ENCODE peak calls at places on chromosome 7, in ten cellular contexts. One of them, this sample, is unnamed. For H3K4me1, the result is how much of the 10 kb centered on the place peaks cover.

GRCh38 chr7:84484502-84485079 is 290.0 kb upstream of the SEMA3A start:
- DNase-seq in endothelial cell of umbilical vein: no peak
- DNase-seq in H9: no peak
- DNase-seq in iPS DF 6.9: no peak
- DNase-seq in PC-3: peak
- DNase-seq in psoas muscle: no peak
- DNase-seq in GM12878: no peak
- DNase-seq in lower lobe of right lung: no peak
- DNase-seq in MM.1S: no peak
- DNase-seq in aorta: no peak
- DNase-seq in this sample: no peak

GRCh38 chr7:151251328-151251925 is 2.9 kb upstream of the SMARCD3 start:
- DNase-seq in PC-3: no peak
- DNase-seq in lower lobe of right lung: peak
- DNase-seq in GM12878: no peak
- DNase-seq in H9: no peak
- DNase-seq in endothelial cell of umbilical vein: peak
- DNase-seq in aorta: peak
- DNase-seq in psoas muscle: no peak
- DNase-seq in iPS DF 6.9: no peak
- DNase-seq in MM.1S: no peak
- DNase-seq in this sample: peak

GRCh38 chr7:55977831-55978230 is 13.4 kb downstream of the NIPSNAP2 start:
- DNase-seq in iPS DF 6.9: no peak
- DNase-seq in lower lobe of right lung: no peak
- DNase-seq in MM.1S: no peak
- DNase-seq in GM12878: no peak
- DNase-seq in psoas muscle: no peak
- DNase-seq in aorta: no peak
- DNase-seq in PC-3: peak
- DNase-seq in H9: no peak
- DNase-seq in endothelial cell of umbilical vein: peak
- DNase-seq in this sample: no peak

GRCh38 chr7:137454169-137455166 is 110.9 kb upstream of the PTN start:
- DNase-seq in aorta: no peak
- DNase-seq in endothelial cell of umbilical vein: peak
- DNase-seq in lower lobe of right lung: no peak
- DNase-seq in MM.1S: peak
- DNase-seq in PC-3: peak
- DNase-seq in GM12878: no peak
- DNase-seq in psoas muscle: peak
- DNase-seq in iPS DF 6.9: no peak
- DNase-seq in H9: no peak
- DNase-seq in this sample: peak

GRCh38 chr7:4919969-4920766 is 36.7 kb upstream of the RADIL start:
- DNase-seq in lower lobe of right lung: no peak
- DNase-seq in H9: no peak
- DNase-seq in MM.1S: no peak
- DNase-seq in endothelial cell of umbilical vein: no peak
- DNase-seq in PC-3: no peak
- DNase-seq in GM12878: no peak
- DNase-seq in aorta: no peak
- DNase-seq in iPS DF 6.9: no peak
- DNase-seq in psoas muscle: no peak
- DNase-seq in this sample: no peak

GRCh38 chr7:130897515-130898419 is 163.8 kb upstream of the KLF14 start:
- DNase-seq in MM.1S: no peak
- DNase-seq in aorta: no peak
- DNase-seq in iPS DF 6.9: no peak
- DNase-seq in psoas muscle: no peak
- DNase-seq in H9: no peak
- DNase-seq in endothelial cell of umbilical vein: no peak
- DNase-seq in GM12878: peak
- DNase-seq in lower lobe of right lung: no peak
- DNase-seq in PC-3: peak
- DNase-seq in this sample: no peak

GRCh38 chr7:39651262-39651661 is 27.9 kb downstream of the RALA start:
- DNase-seq in PC-3: no peak
- DNase-seq in lower lobe of right lung: no peak
- DNase-seq in aorta: no peak
- DNase-seq in MM.1S: no peak
- DNase-seq in H9: no peak
- DNase-seq in GM12878: no peak
- DNase-seq in psoas muscle: no peak
- DNase-seq in endothelial cell of umbilical vein: no peak
- DNase-seq in iPS DF 6.9: no peak
- DNase-seq in this sample: no peak

GRCh38 chr7:1567893-1568292 is 1.9 kb downstream of the PSMG3 start:
- DNase-seq in endothelial cell of umbilical vein: no peak
- DNase-seq in MM.1S: no peak
- DNase-seq in PC-3: peak
- DNase-seq in iPS DF 6.9: no peak
- DNase-seq in GM12878: no peak
- DNase-seq in lower lobe of right lung: no peak
- DNase-seq in psoas muscle: no peak
- DNase-seq in aorta: no peak
- DNase-seq in H9: no peak
- DNase-seq in this sample: no peak

GRCh38 chr7:57385668-57386067 is 64.3 kb upstream of the ZNF716 start:
- DNase-seq in psoas muscle: no peak
- DNase-seq in PC-3: no peak
- DNase-seq in lower lobe of right lung: no peak
- DNase-seq in H9: no peak
- DNase-seq in aorta: no peak
- DNase-seq in endothelial cell of umbilical vein: no peak
- DNase-seq in iPS DF 6.9: no peak
- DNase-seq in GM12878: no peak
- DNase-seq in MM.1S: no peak
- DNase-seq in this sample: no peak

GRCh38 chr7:114988035-114988434 is 66.1 kb downstream of the MDFIC start:
- DNase-seq in iPS DF 6.9: no peak
- DNase-seq in PC-3: no peak
- DNase-seq in H9: no peak
- DNase-seq in GM12878: no peak
- DNase-seq in endothelial cell of umbilical vein: no peak
- DNase-seq in aorta: no peak
- DNase-seq in lower lobe of right lung: no peak
- DNase-seq in MM.1S: no peak
- DNase-seq in psoas muscle: no peak
- DNase-seq in this sample: no peak
- H3K27ac ChIP-seq in iPS DF 6.9: no peak
- H3K27ac ChIP-seq in PC-3: peak
- H3K27ac ChIP-seq in H9: no peak
- H3K27ac ChIP-seq in GM12878: no peak
- H3K27ac ChIP-seq in endothelial cell of umbilical vein: no peak
- H3K27ac ChIP-seq in aorta: no peak
- H3K27ac ChIP-seq in lower lobe of right lung: peak
- H3K27ac ChIP-seq in MM.1S: no peak
- H3K27ac ChIP-seq in psoas muscle: no peak
- H3K27ac ChIP-seq in this sample: no peak

GRCh38 chr7:128833148-128833938 is 3.1 kb downstream of the FLNC start:
- DNase-seq in MM.1S: no peak
- DNase-seq in aorta: peak
- DNase-seq in PC-3: peak
- DNase-seq in H9: peak
- DNase-seq in lower lobe of right lung: no peak
- DNase-seq in endothelial cell of umbilical vein: peak
- DNase-seq in iPS DF 6.9: no peak
- DNase-seq in GM12878: no peak
- DNase-seq in psoas muscle: peak
- DNase-seq in this sample: peak
- H3K4me1 ChIP-seq in MM.1S: under half
- H3K4me1 ChIP-seq in aorta: under half
- H3K4me1 ChIP-seq in PC-3: under half
- H3K4me1 ChIP-seq in H9: under half
- H3K4me1 ChIP-seq in lower lobe of right lung: under half
- H3K4me1 ChIP-seq in endothelial cell of umbilical vein: under half
- H3K4me1 ChIP-seq in iPS DF 6.9: under half
- H3K4me1 ChIP-seq in GM12878: under half
- H3K4me1 ChIP-seq in psoas muscle: half or more
- H3K4me1 ChIP-seq in this sample: under half

GRCh38 chr7:80230327-80230726 is 95.7 kb downstream of the GNAI1 start:
- DNase-seq in psoas muscle: no peak
- DNase-seq in lower lobe of right lung: no peak
- DNase-seq in endothelial cell of umbilical vein: no peak
- DNase-seq in GM12878: no peak
- DNase-seq in H9: no peak
- DNase-seq in aorta: no peak
- DNase-seq in MM.1S: no peak
- DNase-seq in iPS DF 6.9: peak
- DNase-seq in PC-3: peak
- DNase-seq in this sample: no peak
- H3K27ac ChIP-seq in psoas muscle: no peak
- H3K27ac ChIP-seq in lower lobe of right lung: no peak
- H3K27ac ChIP-seq in endothelial cell of umbilical vein: no peak
- H3K27ac ChIP-seq in GM12878: no peak
- H3K27ac ChIP-seq in H9: peak
- H3K27ac ChIP-seq in aorta: no peak
- H3K27ac ChIP-seq in MM.1S: no peak
- H3K27ac ChIP-seq in iPS DF 6.9: no peak
- H3K27ac ChIP-seq in PC-3: no peak
- H3K27ac ChIP-seq in this sample: no peak

GRCh38 chr7:75955293-75955938 is 39.0 kb downstream of the TMEM120A start:
- DNase-seq in H9: no peak
- DNase-seq in aorta: no peak
- DNase-seq in iPS DF 6.9: no peak
- DNase-seq in lower lobe of right lung: no peak
- DNase-seq in psoas muscle: no peak
- DNase-seq in MM.1S: no peak
- DNase-seq in endothelial cell of umbilical vein: no peak
- DNase-seq in GM12878: no peak
- DNase-seq in PC-3: no peak
- DNase-seq in this sample: no peak

GRCh38 chr7:75957021-75957736 is 37.2 kb downstream of the TMEM120A start:
- DNase-seq in H9: peak
- DNase-seq in PC-3: no peak
- DNase-seq in MM.1S: no peak
- DNase-seq in endothelial cell of umbilical vein: no peak
- DNase-seq in iPS DF 6.9: peak
- DNase-seq in lower lobe of right lung: peak
- DNase-seq in aorta: no peak
- DNase-seq in GM12878: no peak
- DNase-seq in psoas muscle: no peak
- DNase-seq in this sample: no peak

GRCh38 chr7:75951506-75951905 is 36.6 kb downstream of the POR start:
- DNase-seq in psoas muscle: peak
- DNase-seq in lower lobe of right lung: peak
- DNase-seq in PC-3: peak
- DNase-seq in H9: no peak
- DNase-seq in MM.1S: no peak
- DNase-seq in iPS DF 6.9: no peak
- DNase-seq in aorta: no peak
- DNase-seq in endothelial cell of umbilical vein: no peak
- DNase-seq in GM12878: no peak
- DNase-seq in this sample: no peak

GRCh38 chr7:75953431-75953830 is 38.5 kb downstream of the POR start:
- DNase-seq in lower lobe of right lung: no peak
- DNase-seq in iPS DF 6.9: no peak
- DNase-seq in psoas muscle: no peak
- DNase-seq in GM12878: no peak
- DNase-seq in MM.1S: no peak
- DNase-seq in aorta: no peak
- DNase-seq in PC-3: no peak
- DNase-seq in H9: no peak
- DNase-seq in endothelial cell of umbilical vein: no peak
- DNase-seq in this sample: no peak

DNA sequence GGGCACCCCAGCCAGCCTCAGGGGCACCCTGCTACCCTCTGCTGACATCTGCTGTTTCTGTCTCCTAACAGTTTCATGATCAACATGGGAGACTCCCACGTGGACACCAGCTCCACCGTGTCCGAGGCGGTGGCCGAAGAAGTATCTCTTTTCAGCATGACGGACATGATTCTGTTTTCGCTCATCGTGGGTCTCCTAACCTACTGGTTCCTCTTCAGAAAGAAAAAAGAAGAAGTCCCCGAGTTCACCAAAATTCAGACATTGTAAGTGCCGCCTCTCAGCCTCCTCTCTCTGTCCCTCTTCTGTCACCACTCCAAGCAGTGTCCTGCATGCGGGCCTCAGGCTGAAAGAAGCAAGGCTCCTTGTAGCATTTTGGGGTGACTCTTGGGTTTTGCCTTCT is 39.0 kb downstream of the POR start:
- DNase-seq in iPS DF 6.9: no peak
- DNase-seq in lower lobe of right lung: no peak
- DNase-seq in PC-3: no peak
- DNase-seq in GM12878: no peak
- DNase-seq in MM.1S: no peak
- DNase-seq in psoas muscle: no peak
- DNase-seq in endothelial cell of umbilical vein: no peak
- DNase-seq in H9: no peak
- DNase-seq in aorta: no peak
- DNase-seq in this sample: no peak
- H3K4me1 ChIP-seq in iPS DF 6.9: under half
- H3K4me1 ChIP-seq in lower lobe of right lung: under half
- H3K4me1 ChIP-seq in PC-3: under half
- H3K4me1 ChIP-seq in GM12878: under half
- H3K4me1 ChIP-seq in MM.1S: under half
- H3K4me1 ChIP-seq in psoas muscle: under half
- H3K4me1 ChIP-seq in endothelial cell of umbilical vein: under half
- H3K4me1 ChIP-seq in H9: under half
- H3K4me1 ChIP-seq in aorta: under half
- H3K4me1 ChIP-seq in this sample: under half

DNA sequence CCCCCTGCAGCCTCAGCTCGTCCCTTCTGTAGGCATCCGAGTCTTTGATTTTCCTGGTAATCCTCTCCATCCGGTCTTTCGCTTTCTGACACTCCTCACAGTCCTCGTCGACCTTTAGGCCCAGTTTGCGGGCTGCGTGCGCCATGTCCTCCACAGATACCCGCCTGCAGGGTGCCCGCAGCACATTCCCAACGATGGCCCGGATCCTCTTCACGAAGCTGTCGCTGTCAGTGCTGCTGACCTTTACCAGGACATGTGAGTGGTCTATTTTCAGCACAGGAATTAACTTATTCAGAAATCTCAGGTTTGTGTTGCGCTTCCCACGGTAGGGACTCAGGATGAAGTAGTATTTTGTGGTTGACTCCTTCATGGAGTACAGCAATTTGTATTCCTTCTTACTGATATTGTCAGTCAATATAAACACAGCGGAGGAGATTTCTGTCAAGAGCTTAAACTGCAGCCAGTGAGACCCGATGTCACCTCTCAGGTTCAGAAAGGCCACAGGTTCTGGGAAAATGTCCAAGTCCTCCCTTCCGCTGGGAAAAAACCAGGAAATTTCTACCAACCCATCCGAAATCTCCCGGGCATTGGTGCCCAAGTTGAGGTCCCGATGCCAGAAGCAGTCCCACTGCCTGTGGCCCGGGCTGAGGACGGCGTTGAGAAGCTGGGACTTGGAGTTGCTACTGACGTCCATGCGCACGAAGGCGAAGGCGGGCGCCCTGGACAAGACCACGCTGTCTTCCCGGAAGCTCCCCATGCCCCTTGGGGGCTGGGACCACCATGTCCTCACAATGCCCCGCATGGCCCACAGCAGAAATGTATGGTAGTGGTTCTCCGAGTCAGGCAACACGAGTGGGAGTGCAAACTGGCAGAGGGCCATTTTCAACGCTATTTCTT is 8.9 kb upstream of the MRPS24 start:
- DNase-seq in psoas muscle: no peak
- DNase-seq in GM12878: no peak
- DNase-seq in MM.1S: no peak
- DNase-seq in H9: no peak
- DNase-seq in iPS DF 6.9: no peak
- DNase-seq in endothelial cell of umbilical vein: no peak
- DNase-seq in lower lobe of right lung: no peak
- DNase-seq in PC-3: no peak
- DNase-seq in aorta: no peak
- DNase-seq in this sample: no peak
- H3K27ac ChIP-seq in psoas muscle: peak
- H3K27ac ChIP-seq in GM12878: no peak
- H3K27ac ChIP-seq in MM.1S: no peak
- H3K27ac ChIP-seq in H9: no peak
- H3K27ac ChIP-seq in iPS DF 6.9: no peak
- H3K27ac ChIP-seq in endothelial cell of umbilical vein: peak
- H3K27ac ChIP-seq in lower lobe of right lung: no peak
- H3K27ac ChIP-seq in PC-3: no peak
- H3K27ac ChIP-seq in aorta: no peak
- H3K27ac ChIP-seq in this sample: no peak

This sample was measured in SJCRH30.